ENCODE peak calls at places on chromosomes 4 and X, in nine cellular contexts. One of them, this sample, is unnamed.

GRCh38 chr4:105765690-105766407 is 57.3 kb downstream of the GSTCD start:
- DNase-seq in endothelial cell of umbilical vein: peak; percentile 83
- DNase-seq in GM12891: no peak
- DNase-seq in stomach: no peak
- DNase-seq in NB4: peak; percentile 17
- DNase-seq in uterus: no peak
- DNase-seq in suprapubic skin: no peak
- DNase-seq in Peyer's patch: no peak
- DNase-seq in right lobe of liver: no peak
- DNase-seq in this sample: peak; percentile 17

GRCh38 chr4:1544861-1545275 is 138.6 kb upstream of the NKX1-1 start:
- DNase-seq in suprapubic skin: no peak
- DNase-seq in GM12891: no peak
- DNase-seq in Peyer's patch: no peak
- DNase-seq in NB4: no peak
- DNase-seq in right lobe of liver: no peak
- DNase-seq in stomach: no peak
- DNase-seq in uterus: no peak
- DNase-seq in endothelial cell of umbilical vein: peak; percentile 24
- DNase-seq in this sample: no peak

GRCh38 chr4:140187316-140187695 is 33.3 kb upstream of the MAML3 start:
- DNase-seq in stomach: no peak
- DNase-seq in suprapubic skin: no peak
- DNase-seq in endothelial cell of umbilical vein: no peak
- DNase-seq in GM12891: no peak
- DNase-seq in Peyer's patch: no peak
- DNase-seq in right lobe of liver: no peak
- DNase-seq in uterus: no peak
- DNase-seq in NB4: no peak
- DNase-seq in this sample: no peak

GRCh38 chr4:173424899-173425805 is 26.2 kb upstream of the SCRG1 start:
- DNase-seq in stomach: no peak
- DNase-seq in right lobe of liver: no peak
- DNase-seq in Peyer's patch: no peak
- DNase-seq in uterus: no peak
- DNase-seq in GM12891: no peak
- DNase-seq in suprapubic skin: no peak
- DNase-seq in NB4: no peak
- DNase-seq in endothelial cell of umbilical vein: no peak
- DNase-seq in this sample: no peak

GRCh38 chr4:99180367-99181169 is 36.5 kb upstream of the ADH4 start:
- DNase-seq in NB4: no peak
- DNase-seq in uterus: peak; percentile 20
- DNase-seq in right lobe of liver: no peak
- DNase-seq in suprapubic skin: no peak
- DNase-seq in endothelial cell of umbilical vein: no peak
- DNase-seq in Peyer's patch: no peak
- DNase-seq in stomach: no peak
- DNase-seq in GM12891: no peak
- DNase-seq in this sample: no peak

GRCh38 chr4:56440983-56441382 is 4.9 kb downstream of the PAICS start:
- DNase-seq in suprapubic skin: no peak
- DNase-seq in endothelial cell of umbilical vein: no peak
- DNase-seq in uterus: no peak
- DNase-seq in NB4: no peak
- DNase-seq in stomach: no peak
- DNase-seq in Peyer's patch: no peak
- DNase-seq in GM12891: no peak
- DNase-seq in right lobe of liver: no peak
- DNase-seq in this sample: no peak

GRCh38 chr4:85081196-85081595 is 114.7 kb upstream of the WDFY3 start:
- DNase-seq in suprapubic skin: no peak
- DNase-seq in uterus: no peak
- DNase-seq in stomach: no peak
- DNase-seq in NB4: no peak
- DNase-seq in Peyer's patch: no peak
- DNase-seq in right lobe of liver: no peak
- DNase-seq in endothelial cell of umbilical vein: no peak
- DNase-seq in GM12891: no peak
- DNase-seq in this sample: no peak

GRCh38 chr4:84965558-84966381 is 720 bp downstream of the WDFY3 start:
- DNase-seq in suprapubic skin: peak; percentile 71
- DNase-seq in NB4: peak; percentile 49
- DNase-seq in Peyer's patch: no peak
- DNase-seq in stomach: peak; percentile 40
- DNase-seq in GM12891: peak; percentile 9
- DNase-seq in endothelial cell of umbilical vein: peak; percentile 53
- DNase-seq in uterus: peak; percentile 38
- DNase-seq in right lobe of liver: peak; percentile 66
- DNase-seq in this sample: peak; percentile 61

GRCh38 chrX:49947778-49948177 is 25.4 kb downstream of the CLCN5 start:
- DNase-seq in NB4: peak; percentile 8
- DNase-seq in stomach: no peak
- DNase-seq in uterus: no peak
- DNase-seq in endothelial cell of umbilical vein: no peak
- DNase-seq in suprapubic skin: no peak
- DNase-seq in Peyer's patch: no peak
- DNase-seq in right lobe of liver: no peak
- DNase-seq in GM12891: no peak
- DNase-seq in this sample: no peak

GRCh38 chrX:34655496-34656258 is 1.4 kb downstream of the TMEM47 start:
- DNase-seq in stomach: no peak
- DNase-seq in uterus: peak; percentile 15
- DNase-seq in Peyer's patch: no peak
- DNase-seq in right lobe of liver: no peak
- DNase-seq in NB4: no peak
- DNase-seq in GM12891: no peak
- DNase-seq in endothelial cell of umbilical vein: peak; percentile 39
- DNase-seq in suprapubic skin: no peak
- DNase-seq in this sample: no peak

GRCh38 chrX:38055170-38055847 is 49.0 kb downstream of the SYTL5 start:
- DNase-seq in suprapubic skin: no peak
- DNase-seq in stomach: no peak
- DNase-seq in NB4: no peak
- DNase-seq in Peyer's patch: no peak
- DNase-seq in uterus: no peak
- DNase-seq in endothelial cell of umbilical vein: peak; percentile 67
- DNase-seq in right lobe of liver: no peak
- DNase-seq in GM12891: no peak
- DNase-seq in this sample: peak; percentile 20

DNA sequence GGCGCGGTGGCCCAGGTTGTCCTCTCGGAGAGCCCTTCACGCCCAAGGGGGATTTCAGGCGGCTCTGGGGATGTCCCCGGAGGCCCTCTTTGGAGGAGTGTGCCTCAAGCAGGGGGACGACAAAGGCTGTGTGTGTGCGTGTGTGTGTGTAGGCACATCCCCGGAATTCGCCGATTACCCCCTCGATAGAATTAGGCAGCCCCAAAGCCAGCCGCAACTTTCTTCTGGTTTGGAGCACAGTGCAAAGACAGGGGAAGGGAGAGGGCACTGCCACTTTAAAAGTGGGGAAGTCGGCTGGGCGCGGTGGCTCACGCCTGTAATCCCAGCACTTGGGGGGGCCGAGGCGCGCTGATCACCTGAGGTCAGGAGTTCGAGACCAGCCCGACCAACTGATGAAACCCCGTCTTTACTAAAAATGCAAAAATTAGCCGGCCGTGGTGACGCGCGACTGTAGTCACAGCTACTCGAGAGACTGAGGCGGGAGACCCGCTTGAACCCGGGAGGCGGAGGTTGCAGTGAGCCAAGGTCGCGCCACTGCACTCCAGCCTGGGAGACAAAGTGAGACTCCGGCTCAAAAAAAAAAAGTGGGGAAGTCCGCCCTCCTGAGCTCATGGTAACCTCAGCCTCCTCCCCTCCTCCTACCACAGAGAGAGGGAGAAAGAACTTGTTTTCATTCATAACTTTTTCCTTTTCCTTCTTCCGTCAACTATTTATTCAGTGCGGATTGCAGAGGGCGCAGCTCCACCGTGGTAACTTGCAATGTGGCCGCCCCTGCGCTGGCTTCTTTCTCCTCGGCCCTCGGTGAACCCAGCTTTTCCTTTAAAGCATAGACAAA is 2.4 kb downstream of the SPRY1 start:
- DNase-seq in uterus: peak; percentile 59
- DNase-seq in Peyer's patch: peak; percentile 61
- DNase-seq in suprapubic skin: peak; percentile 79
- DNase-seq in GM12891: no peak
- DNase-seq in endothelial cell of umbilical vein: peak; percentile 80
- DNase-seq in stomach: peak; percentile 60
- DNase-seq in NB4: peak; percentile 86
- DNase-seq in right lobe of liver: peak; percentile 62
- DNase-seq in this sample: peak; percentile 49
- TF ChIP-seq POLR2A in uterus: no peak
- TF ChIP-seq POLR2A in Peyer's patch: no peak
- TF ChIP-seq POLR2A in suprapubic skin: no peak
- TF ChIP-seq POLR2A in GM12891: no peak
- TF ChIP-seq POLR2A in endothelial cell of umbilical vein: peak; percentile 10
- TF ChIP-seq POLR2A in stomach: no peak
- TF ChIP-seq POLR2A in NB4: no peak
- TF ChIP-seq POLR2A in right lobe of liver: no peak
- TF ChIP-seq POLR2A in this sample: peak; percentile 16

DNA sequence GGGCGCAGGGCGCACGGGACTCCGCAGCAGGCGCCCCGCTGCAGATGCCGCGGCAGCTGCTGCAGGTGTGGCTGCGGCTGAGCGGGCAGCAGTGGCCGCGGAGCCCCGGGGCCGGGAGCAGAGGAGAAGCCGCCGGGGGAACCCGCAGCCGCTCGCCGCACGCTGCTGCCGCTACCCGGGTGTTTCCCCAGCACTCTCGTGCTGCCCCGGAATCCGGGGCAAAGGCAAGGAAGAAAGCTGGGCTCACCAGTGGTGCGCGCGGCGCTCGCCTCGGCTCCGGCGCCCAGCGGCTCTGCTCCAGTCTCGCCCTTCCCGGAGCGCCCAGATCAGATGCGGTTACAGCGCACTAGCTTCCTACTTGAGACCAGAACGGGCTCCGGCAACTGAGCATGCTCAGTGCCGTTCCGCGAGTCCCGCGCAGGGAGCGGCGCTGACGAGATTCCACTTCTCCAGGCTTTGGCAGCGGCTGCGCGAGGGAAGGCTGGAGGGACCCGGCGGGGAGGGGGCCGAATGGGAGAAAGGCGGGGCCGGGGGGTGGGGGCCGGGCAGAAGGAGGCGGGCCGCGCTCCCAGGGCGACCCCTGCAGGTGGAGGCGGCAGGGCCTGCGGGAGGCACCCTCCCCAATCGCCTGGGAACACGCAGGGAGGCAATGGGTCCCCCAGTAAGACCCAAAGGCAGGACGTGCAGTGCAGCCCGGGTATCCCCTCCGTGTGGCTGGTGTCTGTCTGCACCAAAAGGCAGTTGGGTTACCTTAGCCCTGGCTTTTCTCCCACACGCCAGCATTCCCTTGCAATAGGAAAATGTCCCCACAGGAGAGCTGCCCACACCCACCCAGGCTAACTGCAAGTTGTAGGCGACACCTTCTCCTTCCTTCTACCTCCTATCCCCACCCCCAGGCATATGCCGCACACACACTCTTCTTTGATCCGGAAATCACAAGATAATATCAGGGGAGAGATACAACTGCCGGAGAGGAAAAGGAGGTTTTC is at the start of gene APBB2:
- DNase-seq in uterus: peak; percentile 95
- DNase-seq in Peyer's patch: peak; percentile 40
- DNase-seq in NB4: peak; percentile 97
- DNase-seq in stomach: peak; percentile 94
- DNase-seq in endothelial cell of umbilical vein: peak; percentile 98
- DNase-seq in suprapubic skin: peak; percentile 96
- DNase-seq in GM12891: peak; percentile 77
- DNase-seq in right lobe of liver: peak; percentile 95
- DNase-seq in this sample: peak; percentile 95
- TF ChIP-seq POLR2A in uterus: peak; percentile 88
- TF ChIP-seq POLR2A in Peyer's patch: peak; percentile 95
- TF ChIP-seq POLR2A in NB4: peak; percentile 25
- TF ChIP-seq POLR2A in stomach: no peak
- TF ChIP-seq POLR2A in endothelial cell of umbilical vein: peak; percentile 93
- TF ChIP-seq POLR2A in suprapubic skin: peak; percentile 13
- TF ChIP-seq POLR2A in GM12891: no peak
- TF ChIP-seq POLR2A in right lobe of liver: peak; percentile 91
- TF ChIP-seq POLR2A in this sample: peak; percentile 82

DNA sequence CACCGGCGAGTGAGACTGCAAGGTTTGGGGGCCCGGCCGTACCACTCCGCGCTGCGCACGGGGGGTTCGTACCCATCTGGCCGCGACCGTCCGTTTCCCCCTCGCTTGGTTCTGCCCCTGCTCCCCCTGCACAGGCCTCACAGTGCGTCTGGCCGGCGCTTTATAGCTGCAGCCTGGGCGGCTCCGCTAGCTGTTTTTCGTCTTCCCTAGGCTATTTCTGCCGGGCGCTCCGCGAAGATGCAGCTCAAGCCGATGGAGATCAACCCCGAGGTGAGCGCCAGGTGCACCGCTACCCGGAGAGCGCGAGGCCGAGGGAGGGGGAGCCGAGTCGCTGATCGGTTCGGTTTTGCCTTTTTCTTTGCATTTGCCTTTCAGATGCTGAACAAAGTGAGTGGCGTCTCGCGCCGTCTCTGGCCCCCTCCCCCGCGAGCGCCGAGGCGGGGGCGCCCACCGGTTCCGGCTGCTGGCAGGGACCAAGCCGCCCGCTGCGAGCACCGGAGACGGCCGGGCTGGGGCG is at the start of gene UCHL1:
- DNase-seq in suprapubic skin: no peak
- DNase-seq in endothelial cell of umbilical vein: peak; percentile 62
- DNase-seq in uterus: peak; percentile 22
- DNase-seq in NB4: peak; percentile 69
- DNase-seq in stomach: peak; percentile 26
- DNase-seq in GM12891: peak; percentile 43
- DNase-seq in Peyer's patch: no peak
- DNase-seq in right lobe of liver: peak; percentile 21
- DNase-seq in this sample: peak; percentile 38
- TF ChIP-seq POLR2A in suprapubic skin: no peak
- TF ChIP-seq POLR2A in endothelial cell of umbilical vein: peak; percentile 92
- TF ChIP-seq POLR2A in uterus: no peak
- TF ChIP-seq POLR2A in NB4: no peak
- TF ChIP-seq POLR2A in stomach: no peak
- TF ChIP-seq POLR2A in GM12891: no peak
- TF ChIP-seq POLR2A in Peyer's patch: no peak
- TF ChIP-seq POLR2A in right lobe of liver: no peak
- TF ChIP-seq POLR2A in this sample: peak; percentile 63

GRCh38 chr4:68951078-68951805 is at the start of gene UGT2A3:
- DNase-seq in NB4: no peak
- DNase-seq in uterus: no peak
- DNase-seq in Peyer's patch: no peak
- DNase-seq in GM12891: no peak
- DNase-seq in stomach: no peak
- DNase-seq in endothelial cell of umbilical vein: no peak
- DNase-seq in right lobe of liver: peak; percentile 34
- DNase-seq in suprapubic skin: no peak
- DNase-seq in this sample: no peak
- TF ChIP-seq POLR2A in NB4: no peak
- TF ChIP-seq POLR2A in uterus: no peak
- TF ChIP-seq POLR2A in Peyer's patch: peak; percentile 77
- TF ChIP-seq POLR2A in GM12891: no peak
- TF ChIP-seq POLR2A in stomach: no peak
- TF ChIP-seq POLR2A in endothelial cell of umbilical vein: no peak
- TF ChIP-seq POLR2A in right lobe of liver: peak; percentile 60
- TF ChIP-seq POLR2A in suprapubic skin: no peak
- TF ChIP-seq POLR2A in this sample: no peak

DNA sequence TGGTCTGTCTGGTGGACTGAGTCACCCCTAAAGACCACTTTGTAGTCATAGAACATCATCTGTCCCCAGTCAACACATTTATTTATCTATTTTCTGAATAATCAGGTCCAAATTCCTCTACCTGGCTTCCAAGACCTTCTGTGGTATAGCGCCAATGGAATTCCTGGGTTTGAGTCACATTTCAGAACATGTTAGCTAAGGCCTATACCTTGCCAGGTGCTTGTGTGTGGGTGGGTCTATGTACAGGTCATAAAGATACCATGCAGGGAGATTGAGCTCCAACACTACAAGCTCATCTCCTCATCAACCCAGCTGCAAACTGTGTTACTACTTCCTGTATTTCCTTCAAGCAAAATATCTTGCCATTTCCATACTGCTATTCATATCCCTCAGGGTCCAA is 113.3 kb downstream of the TRAPPC11 start:
- DNase-seq in stomach: no peak
- DNase-seq in NB4: no peak
- DNase-seq in endothelial cell of umbilical vein: no peak
- DNase-seq in Peyer's patch: no peak
- DNase-seq in right lobe of liver: no peak
- DNase-seq in GM12891: no peak
- DNase-seq in suprapubic skin: no peak
- DNase-seq in uterus: no peak
- DNase-seq in this sample: no peak
- TF ChIP-seq POLR2A in stomach: no peak
- TF ChIP-seq POLR2A in NB4: no peak
- TF ChIP-seq POLR2A in endothelial cell of umbilical vein: no peak
- TF ChIP-seq POLR2A in Peyer's patch: no peak
- TF ChIP-seq POLR2A in right lobe of liver: no peak
- TF ChIP-seq POLR2A in GM12891: no peak
- TF ChIP-seq POLR2A in suprapubic skin: no peak
- TF ChIP-seq POLR2A in uterus: no peak
- TF ChIP-seq POLR2A in this sample: no peak

This sample was measured in adrenal gland.